ENCODE peak calls at places on chromosomes 7 and 10, in ten cellular contexts. F, X, U, Q, N, R, E, S, O and Z are unnamed samples.

GRCh38 chr7:46524350-46524749 is 603.3 kb upstream of the IGFBP3 start:
- DNase-seq in F (no peak), X (no peak), U (no peak), Q (no peak), N (no peak), R (no peak), E (no peak), S (no peak), O (no peak), Z (no peak)

GRCh38 chr10:54282012-54282411 is 519.0 kb downstream of the PCDH15 start:
- DNase-seq in F (no peak), X (no peak), U (no peak), Q (no peak), N (peak; percentile 12), R (no peak), E (no peak), S (no peak), O (no peak), Z (no peak)

GRCh38 chr7:10104292-10104691 is 869.4 kb upstream of the PHF14 start:
- DNase-seq in F (no peak), X (no peak), U (no peak), Q (no peak), N (peak; percentile 26), R (no peak), E (no peak), S (no peak), O (no peak), Z (no peak)

GRCh38 chr7:43648725-43649406 is 66.0 kb downstream of the STK17A start:
- DNase-seq in F (peak; percentile 97), X (peak; percentile 67), U (peak; percentile 42), Q (peak; percentile 75), N (no peak), R (no peak), E (no peak), S (no peak), O (peak; percentile 64), Z (no peak)

GRCh38 chr7:99253369-99253768 is 19.3 kb upstream of the MYH16 start:
- DNase-seq in F (no peak), X (no peak), U (no peak), Q (no peak), N (no peak), R (no peak), E (no peak), S (no peak), O (no peak), Z (no peak)

GRCh38 chr7:157432541-157432956 is 95.7 kb downstream of the DNAJB6 start:
- DNase-seq in F (peak; percentile 66), X (no peak), U (no peak), Q (no peak), N (peak; percentile 95), R (peak; percentile 40), E (no peak), S (peak; percentile 86), O (peak; percentile 13), Z (peak; percentile 94)

GRCh38 chr7:10225265-10225664 is 748.4 kb upstream of the PHF14 start:
- DNase-seq in F (peak; percentile 13), X (no peak), U (no peak), Q (no peak), N (no peak), R (no peak), E (no peak), S (no peak), O (no peak), Z (no peak)

GRCh38 chr7:50709151-50709550 is 73.5 kb downstream of the GRB10 start:
- DNase-seq in F (no peak), X (no peak), U (no peak), Q (no peak), N (no peak), R (no peak), E (no peak), S (no peak), O (no peak), Z (no peak)

GRCh38 chr10:80461208-80462183 is 7.4 kb downstream of the TSPAN14 start:
- DNase-seq in F (no peak), X (no peak), U (no peak), Q (peak; percentile 29), N (no peak), R (no peak), E (no peak), S (no peak), O (no peak), Z (no peak)

GRCh38 chr10:122363722-122364463 is 10.6 kb upstream of the PLEKHA1 start:
- DNase-seq in F (no peak), X (no peak), U (no peak), Q (no peak), N (no peak), R (no peak), E (no peak), S (no peak), O (no peak), Z (no peak)

GRCh38 chr10:13139150-13139549 is 22.2 kb upstream of the MCM10 start:
- DNase-seq in F (no peak), X (no peak), U (no peak), Q (no peak), N (peak; percentile 44), R (no peak), E (no peak), S (peak; percentile 57), O (no peak), Z (no peak)

GRCh38 chr10:44703241-44704155 is 207.6 kb upstream of the TMEM72 start:
- DNase-seq in F (peak; percentile 89), X (no peak), U (no peak), Q (no peak), N (no peak), R (no peak), E (no peak), S (no peak), O (no peak), Z (no peak)

GRCh38 chr10:74333174-74333573 is 182.2 kb downstream of the ADK start:
- DNase-seq in F (peak; percentile 76), X (no peak), U (no peak), Q (no peak), N (no peak), R (peak; percentile 79), E (no peak), S (no peak), O (no peak), Z (peak; percentile 14)

GRCh38 chr10:120432209-120432608 is 24.8 kb upstream of the PLPP4 start:
- DNase-seq in F (no peak), X (no peak), U (no peak), Q (no peak), N (no peak), R (no peak), E (no peak), S (no peak), O (no peak), Z (no peak)

GRCh38 chr7:133165001-133165400 is 83.1 kb upstream of the CHCHD3 start:
- DNase-seq in F (no peak), X (no peak), U (no peak), Q (no peak), N (no peak), R (no peak), E (no peak), S (no peak), O (no peak), Z (no peak)

GRCh38 chr7:132745510-132745909 is 169.2 kb upstream of the PLXNA4 start:
- DNase-seq in F (no peak), X (no peak), U (no peak), Q (no peak), N (peak; percentile 52), R (no peak), E (no peak), S (no peak), O (no peak), Z (no peak)

GRCh38 chr7:154186811-154187210 is 134.6 kb downstream of the DPP6 start:
- DNase-seq in F (no peak), X (no peak), U (no peak), Q (no peak), N (no peak), R (no peak), E (no peak), S (no peak), O (no peak), Z (no peak)

GRCh38 chr10:30359373-30360206 is 10.5 kb upstream of the MTPAP start:
- DNase-seq in F (no peak), X (peak; percentile 40), U (peak; percentile 44), Q (peak; percentile 36), N (peak; percentile 89), R (no peak), E (peak; percentile 55), S (peak; percentile 76), O (peak; percentile 77), Z (peak; percentile 62)

GRCh38 chr7:128891942-128892269 is 18.6 kb downstream of the KCP start:
- DNase-seq in F (no peak), X (no peak), U (no peak), Q (no peak), N (no peak), R (no peak), E (no peak), S (no peak), O (no peak), Z (no peak)

GRCh38 chr10:132002004-132002403 is 20.3 kb upstream of the BNIP3 start:
- DNase-seq in F (no peak), X (no peak), U (no peak), Q (no peak), N (no peak), R (no peak), E (no peak), S (no peak), O (no peak), Z (no peak)

GRCh38 chr10:22332116-22332692 is 11.3 kb downstream of the BMI1 start:
- DNase-seq in F (no peak), X (no peak), U (no peak), Q (no peak), N (no peak), R (no peak), E (no peak), S (no peak), O (no peak), Z (no peak)

GRCh38 chr7:134514663-134515062 is 12.7 kb upstream of the AKR1B10 start:
- DNase-seq in F (peak; percentile 47), X (peak; percentile 73), U (no peak), Q (peak; percentile 53), N (peak; percentile 93), R (peak; percentile 67), E (no peak), S (peak; percentile 67), O (no peak), Z (peak; percentile 50)

GRCh38 chr10:79933961-79934360 is 14.9 kb downstream of the SFTPD start:
- DNase-seq in F (peak; percentile 4), X (no peak), U (no peak), Q (no peak), N (no peak), R (no peak), E (no peak), S (no peak), O (no peak), Z (no peak)

GRCh38 chr10:74585231-74586087 is 240.9 kb upstream of the KAT6B start:
- DNase-seq in F (no peak), X (peak; percentile 82), U (peak; percentile 15), Q (no peak), N (no peak), R (no peak), E (peak; percentile 36), S (peak; percentile 11), O (peak; percentile 35), Z (no peak)

GRCh38 chr10:24201503-24202180 is 7.3 kb upstream of the KIAA1217 start:
- DNase-seq in F (no peak), X (no peak), U (no peak), Q (no peak), N (no peak), R (no peak), E (no peak), S (no peak), O (no peak), Z (no peak)

GRCh38 chr7:67377939-67378862 is 381.6 kb downstream of the TYW1 start:
- DNase-seq in F (peak; percentile 43), X (peak; percentile 52), U (peak; percentile 25), Q (peak; percentile 45), N (peak; percentile 93), R (peak; percentile 57), E (peak; percentile 41), S (peak; percentile 85), O (peak; percentile 71), Z (peak; percentile 65)

GRCh38 chr7:55657654-55658053 is 85.4 kb upstream of the VOPP1 start:
- DNase-seq in F (no peak), X (no peak), U (no peak), Q (no peak), N (no peak), R (no peak), E (no peak), S (no peak), O (no peak), Z (no peak)

GRCh38 chr7:78769551-78770101 is 683.8 kb downstream of the MAGI2 start:
- DNase-seq in F (no peak), X (no peak), U (no peak), Q (no peak), N (no peak), R (no peak), E (no peak), S (no peak), O (no peak), Z (peak; percentile 3)